ENCODE peak calls at places on chromosomes 6 and 20, in six cellular contexts. A is amygdala; F is CD8-positive, alpha-beta memory T cell; C is neuronal stem cell; Z is B cell; G is hippocampal formation. S is an unnamed sample.

GRCh38 chr20:52983726-52984450 is 11.7 kb downstream of the TSHZ2 start:
- DNase-seq in G (no peak), C (no peak), F (no peak), A (no peak), Z (no peak), S (no peak)

GRCh38 chr20:17849901-17850673 is 118.5 kb downstream of the SNX5 start:
- DNase-seq in Z (no peak), G (no peak), C (no peak), F (no peak), A (no peak), S (peak)

GRCh38 chr6:20875369-20875963 is 341.2 kb downstream of the CDKAL1 start:
- DNase-seq in C (no peak), Z (no peak), G (no peak), A (no peak), F (no peak), S (no peak)

GRCh38 chr6:167755461-167755860 is 71.2 kb upstream of the AFDN start:
- DNase-seq in F (no peak), G (no peak), C (no peak), A (no peak), Z (no peak), S (no peak)

GRCh38 chr6:36840471-36841461 is 1.5 kb upstream of the CPNE5 start:
- DNase-seq in F (peak), G (no peak), A (no peak), Z (no peak), C (no peak), S (no peak)

GRCh38 chr6:138196142-138196738 is 22.1 kb downstream of the PBOV1 start:
- DNase-seq in C (no peak), A (no peak), F (no peak), Z (no peak), G (no peak), S (no peak)

GRCh38 chr20:57618091-57618765 is 2.0 kb downstream of the ZBP1 start:
- DNase-seq in G (no peak), F (no peak), Z (peak), A (no peak), C (no peak), S (no peak)

GRCh38 chr6:130681028-130681427 is 146.2 kb upstream of the SMLR1 start:
- DNase-seq in G (no peak), C (no peak), Z (no peak), F (no peak), A (no peak), S (peak)

GRCh38 chr6:154602708-154603107 is 92.2 kb upstream of the CNKSR3 start:
- DNase-seq in G (no peak), Z (no peak), A (no peak), F (no peak), C (no peak), S (peak)

GRCh38 chr6:35024601-35025054 is 116.5 kb downstream of the TCP11 start:
- DNase-seq in A (peak), C (peak), Z (no peak), G (peak), F (no peak), S (peak)

GRCh38 chr20:46215913-46216707 is 92.2 kb downstream of the CDH22 start:
- DNase-seq in F (no peak), A (no peak), Z (no peak), C (peak), G (no peak), S (no peak)

GRCh38 chr6:3569817-3570216 is 113.0 kb upstream of the SLC22A23 start:
- DNase-seq in C (no peak), F (no peak), G (no peak), Z (no peak), A (no peak), S (no peak)

GRCh38 chr6:167945937-167946485 is 51.5 kb upstream of the KIF25 start:
- DNase-seq in A (no peak), G (no peak), C (no peak), F (no peak), Z (no peak), S (no peak)

GRCh38 chr6:16196260-16196914 is 42.0 kb upstream of the GMPR start:
- DNase-seq in Z (no peak), A (no peak), F (no peak), G (no peak), C (no peak), S (no peak)

GRCh38 chr6:81233990-81234389 is 518.5 kb downstream of the TENT5A start:
- DNase-seq in C (no peak), F (no peak), A (no peak), G (no peak), Z (no peak), S (no peak)

GRCh38 chr6:16146527-16146955 is 17.7 kb downstream of the MYLIP start:
- DNase-seq in C (no peak), F (no peak), A (no peak), Z (no peak), G (no peak), S (no peak)

GRCh38 chr6:154703094-154703493 is 30.1 kb upstream of the SCAF8 start:
- DNase-seq in Z (no peak), A (no peak), C (peak), G (no peak), F (no peak), S (no peak)

GRCh38 chr20:45872626-45873025 is 8.4 kb upstream of the ZSWIM1 start:
- DNase-seq in F (no peak), A (no peak), C (no peak), Z (no peak), G (no peak), S (no peak)

GRCh38 chr6:158506577-158506976 is 53.3 kb upstream of the TMEM181 start:
- DNase-seq in F (no peak), Z (no peak), A (no peak), C (peak), G (no peak), S (no peak)

GRCh38 chr20:22559711-22560305 is 24.6 kb downstream of the FOXA2 start:
- DNase-seq in Z (no peak), C (no peak), G (no peak), A (no peak), F (no peak), S (no peak)

GRCh38 chr6:144725731-144726522 is 440.8 kb downstream of the UTRN start:
- DNase-seq in Z (no peak), F (no peak), A (no peak), C (no peak), G (no peak), S (no peak)

GRCh38 chr20:50027611-50028105 is 44.9 kb downstream of the SNAI1 start:
- DNase-seq in F (no peak), A (no peak), Z (no peak), C (no peak), G (peak), S (peak)

GRCh38 chr6:82778985-82779384 is 286.7 kb downstream of the UBE3D start:
- DNase-seq in G (no peak), F (no peak), C (peak), A (no peak), Z (no peak), S (no peak)

GRCh38 chr6:156175971-156176421 is 601.2 kb upstream of the ARID1B start:
- DNase-seq in C (peak), Z (no peak), A (no peak), G (no peak), F (no peak), S (no peak)

GRCh38 chr6:141580988-141581387 is 551.7 kb upstream of the GJE1 start:
- DNase-seq in A (no peak), C (no peak), F (no peak), G (no peak), Z (no peak), S (peak)

GRCh38 chr6:12637960-12638641 is 78.5 kb upstream of the PHACTR1 start:
- DNase-seq in A (no peak), F (no peak), C (peak), G (no peak), Z (no peak), S (peak)

GRCh38 chr6:2531426-2532208 is 219.1 kb downstream of the MYLK4 start:
- DNase-seq in F (no peak), G (no peak), Z (no peak), A (no peak), C (no peak), S (peak)

GRCh38 chr6:69693749-69694148 is 103.1 kb downstream of the LMBRD1 start:
- DNase-seq in Z (no peak), G (no peak), C (no peak), F (no peak), A (no peak), S (no peak)

S was measured in NCI-H226.